ENCODE peak calls at places on chromosomes 3 and 15, in four cellular contexts. X, N, H and Y are unnamed samples.

GRCh38 chr3:80994085-80994665 is 767.3 kb downstream of the GBE1 start:
- DNase-seq in H (no peak), N (no peak), X (no peak), Y (no peak)

GRCh38 chr3:28575748-28576589 is 227.3 kb upstream of the AZI2 start:
- DNase-seq in N (no peak), H (no peak), X (no peak), Y (no peak)

GRCh38 chr3:7445331-7445730 is 584.4 kb downstream of the GRM7 start:
- DNase-seq in H (no peak), X (no peak), N (no peak), Y (no peak)

GRCh38 chr15:74208901-74209559 is 6.4 kb upstream of the STRA6 start:
- DNase-seq in H (no peak), N (no peak), X (no peak), Y (no peak)

GRCh38 chr15:74130089-74130848 is at the start of gene ISLR2:
- DNase-seq in H (no peak), X (no peak), N (no peak), Y (no peak)

GRCh38 chr3:125104639-125105038 is 48.8 kb upstream of the HEG1 start:
- DNase-seq in X (no peak), H (no peak), N (no peak), Y (no peak)

GRCh38 chr15:69393831-69394491 is 20.2 kb upstream of the KIF23 start:
- DNase-seq in X (no peak), H (no peak), N (peak), Y (no peak)

GRCh38 chr3:122415762-122416654 is at the start of gene WDR5B:
- DNase-seq in H (peak), X (peak), N (peak), Y (peak)

GRCh38 chr15:64209680-64210334 is 47.0 kb upstream of the PPIB start:
- DNase-seq in N (no peak), X (no peak), H (no peak), Y (no peak)

GRCh38 chr3:34106879-34107278 is 308.4 kb downstream of the PDCD6IP start:
- DNase-seq in N (no peak), H (no peak), X (no peak), Y (no peak)

GRCh38 chr15:52256366-52256765 is 39.2 kb downstream of the MYO5C start:
- DNase-seq in H (peak), N (peak), X (peak), Y (no peak)

GRCh38 chr3:9071982-9072666 is 108.9 kb upstream of the RAD18 start:
- DNase-seq in X (no peak), H (no peak), N (no peak), Y (no peak)

GRCh38 chr3:188881954-188882641 is 289.7 kb upstream of the TPRG1 start:
- DNase-seq in X (no peak), N (no peak), H (peak), Y (no peak)

GRCh38 chr3:85342915-85343314 is 384.1 kb downstream of the CADM2 start:
- DNase-seq in N (no peak), X (no peak), H (no peak), Y (no peak)

GRCh38 chr3:41753651-41754050 is 208.3 kb downstream of the ULK4 start:
- DNase-seq in N (no peak), H (no peak), X (no peak), Y (no peak)

GRCh38 chr3:149625795-149626194 is 32.0 kb downstream of the WWTR1 start:
- DNase-seq in N (no peak), H (no peak), X (no peak), Y (no peak)

GRCh38 chr15:30041868-30042267 is 40.9 kb upstream of the GOLGA8J start:
- DNase-seq in H (no peak), N (no peak), X (peak), Y (no peak)

GRCh38 chr3:129560931-129561594 is 18.1 kb downstream of the H1-8 start:
- DNase-seq in H (no peak), X (no peak), N (peak), Y (no peak)

GRCh38 chr15:78424673-78425072 is 13.3 kb upstream of the IREB2 start:
- DNase-seq in N (no peak), X (no peak), H (no peak), Y (no peak)

GRCh38 chr15:29871401-29871800 is 49.1 kb upstream of the TJP1 start:
- DNase-seq in H (no peak), N (no peak), X (no peak), Y (no peak)

GRCh38 chr15:76871930-76872329 is 33.2 kb downstream of the SCAPER start:
- DNase-seq in N (no peak), H (no peak), X (no peak), Y (no peak)

GRCh38 chr15:96126859-96127258 is 203.6 kb upstream of the NR2F2 start:
- DNase-seq in X (peak), N (no peak), H (no peak), Y (no peak)

GRCh38 chr3:46236294-46237054 is 5.8 kb upstream of the CCR3 start:
- DNase-seq in H (no peak), X (no peak), N (no peak), Y (no peak)

GRCh38 chr15:40770147-40770721 is 454 bp downstream of the C15orf62 start:
- DNase-seq in N (no peak), X (no peak), H (no peak), Y (no peak)

GRCh38 chr15:31353931-31354330 is 27.3 kb downstream of the KLF13 start:
- DNase-seq in X (no peak), H (no peak), N (no peak), Y (no peak)

GRCh38 chr15:68464451-68465090 is 32.6 kb upstream of the ITGA11 start:
- DNase-seq in H (no peak), X (peak), N (peak), Y (no peak)

GRCh38 chr15:25345943-25346342 is 92.9 kb downstream of the UBE3A start:
- DNase-seq in H (no peak), N (no peak), X (no peak), Y (no peak)

GRCh38 chr3:13812039-13812438 is 67.8 kb downstream of the WNT7A start:
- DNase-seq in X (no peak), H (no peak), N (no peak), Y (no peak)
- H3K27ac ChIP-seq in X (no peak), H (no peak), N (no peak), Y (no peak)

GRCh38 chr3:143358793-143359491 is 239.4 kb downstream of the CHST2 start:
- DNase-seq in X (no peak), H (no peak), N (no peak), Y (no peak)
- H3K27ac ChIP-seq in X (no peak), H (no peak), N (no peak), Y (no peak)

GRCh38 chr3:25589104-25589782 is 75.5 kb downstream of the TOP2B start:
- DNase-seq in X (no peak), H (no peak), N (peak), Y (no peak)

GRCh38 chr3:25588441-25589103 is 76.1 kb downstream of the TOP2B start:
- DNase-seq in N (no peak), H (no peak), X (no peak), Y (no peak)

GRCh38 chr3:25594007-25594502 is 70.7 kb downstream of the TOP2B start:
- DNase-seq in H (peak), X (no peak), N (peak), Y (no peak)

GRCh38 chr3:25589783-25590258 is 74.9 kb downstream of the TOP2B start:
- DNase-seq in H (no peak), X (peak), N (peak), Y (no peak)

DNA sequence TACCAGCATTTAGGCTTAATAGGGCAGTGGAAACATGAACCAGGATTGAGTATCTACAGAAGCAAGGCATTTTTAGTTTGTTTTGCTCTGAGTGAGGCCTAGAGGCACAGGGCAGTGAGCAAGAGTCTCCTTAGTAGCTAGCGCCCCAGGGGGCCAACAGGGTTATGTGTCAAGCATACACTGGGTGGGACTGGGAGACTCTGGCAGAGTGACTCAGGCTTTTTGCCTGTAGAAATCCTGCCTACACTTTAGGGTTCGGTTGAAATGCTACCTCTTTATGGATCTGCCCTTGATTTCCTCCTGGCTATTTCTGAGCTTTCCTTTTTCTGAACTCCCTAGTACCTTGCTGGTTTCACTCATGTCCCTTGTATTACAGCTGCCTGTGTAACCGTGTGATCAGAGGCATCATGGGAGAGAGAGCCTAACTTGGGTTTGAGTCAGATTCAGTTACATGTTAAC is 72.2 kb downstream of the TOP2B start:
- DNase-seq in N (peak), H (no peak), X (no peak), Y (peak)
- H3K27ac ChIP-seq in N (peak), H (no peak), X (peak), Y (no peak)

DNA sequence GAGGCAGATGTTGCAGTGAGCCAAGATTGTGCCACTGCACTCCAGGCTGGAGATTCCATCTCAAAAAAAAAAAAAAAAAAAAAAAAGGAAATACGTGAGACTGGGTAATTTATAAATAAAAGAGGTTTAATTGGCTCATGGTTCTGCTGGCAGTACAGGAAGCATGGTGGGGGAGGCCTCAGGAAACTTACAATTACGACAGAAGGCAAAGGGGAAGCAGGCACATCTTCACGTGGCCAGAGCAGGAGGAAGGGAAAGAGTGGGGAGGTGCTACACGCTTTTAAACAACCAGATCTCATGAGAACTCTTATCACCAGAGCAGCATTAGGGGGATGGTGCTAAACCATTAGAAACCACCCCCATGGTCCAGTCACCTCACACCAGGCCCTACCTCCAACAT is 138.2 kb upstream of the IL12A start:
- DNase-seq in H (no peak), N (no peak), X (no peak), Y (no peak)
- H3K27ac ChIP-seq in H (no peak), N (peak), X (peak), Y (no peak)

GRCh38 chr3:120572027-120572426 is 24.1 kb upstream of the NDUFB4 start:
- DNase-seq in N (no peak), H (no peak), X (peak), Y (no peak)
- H3K27ac ChIP-seq in N (no peak), H (no peak), X (no peak), Y (no peak)

GRCh38 chr3:5190147-5190791 is 2.8 kb downstream of the EDEM1 start:
- DNase-seq in N (no peak), X (no peak), H (no peak), Y (no peak)
- H3K27ac ChIP-seq in N (no peak), X (no peak), H (no peak), Y (peak)

GRCh38 chr3:105846809-105847208 is 22.0 kb downstream of the CBLB start:
- DNase-seq in X (no peak), H (no peak), N (no peak), Y (no peak)

GRCh38 chr3:105844713-105845112 is 24.1 kb downstream of the CBLB start:
- DNase-seq in N (no peak), H (no peak), X (no peak), Y (no peak)

GRCh38 chr3:105843895-105844500 is 24.8 kb downstream of the CBLB start:
- DNase-seq in X (no peak), N (no peak), H (no peak), Y (no peak)

GRCh38 chr3:105847452-105847851 is 21.4 kb downstream of the CBLB start:
- DNase-seq in N (no peak), H (no peak), X (no peak), Y (no peak)

GRCh38 chr3:105845488-105845887 is 23.3 kb downstream of the CBLB start:
- DNase-seq in N (no peak), H (no peak), X (no peak), Y (no peak)
- H3K27ac ChIP-seq in N (no peak), H (no peak), X (no peak), Y (no peak)